ENCODE peak calls at places on chromosomes 7 and 10, in seven cellular contexts. One of them, this sample, is unnamed.

GRCh38 chr7:35545831-35546230 is 149.1 kb downstream of the HERPUD2 start:
- DNase-seq in Panc1: no peak
- DNase-seq in fibroblast of pulmonary artery: no peak
- DNase-seq in ovary: no peak
- DNase-seq in GM12865: no peak
- DNase-seq in IMR-90: no peak
- DNase-seq in CD8-positive, alpha-beta T cell: no peak
- DNase-seq in this sample: no peak

GRCh38 chr7:157601530-157601929 is 264.7 kb downstream of the DNAJB6 start:
- DNase-seq in Panc1: no peak
- DNase-seq in CD8-positive, alpha-beta T cell: no peak
- DNase-seq in IMR-90: no peak
- DNase-seq in fibroblast of pulmonary artery: no peak
- DNase-seq in ovary: no peak
- DNase-seq in GM12865: no peak
- DNase-seq in this sample: no peak

GRCh38 chr7:47498229-47499056 is 83.5 kb downstream of the TNS3 start:
- DNase-seq in fibroblast of pulmonary artery: no peak
- DNase-seq in ovary: no peak
- DNase-seq in IMR-90: no peak
- DNase-seq in CD8-positive, alpha-beta T cell: no peak
- DNase-seq in GM12865: no peak
- DNase-seq in Panc1: no peak
- DNase-seq in this sample: no peak

GRCh38 chr7:94344826-94345225 is 49.9 kb upstream of the COL1A2 start:
- DNase-seq in CD8-positive, alpha-beta T cell: no peak
- DNase-seq in IMR-90: peak; percentile 61
- DNase-seq in Panc1: no peak
- DNase-seq in GM12865: no peak
- DNase-seq in fibroblast of pulmonary artery: peak; percentile 53
- DNase-seq in ovary: no peak
- DNase-seq in this sample: peak; percentile 60

GRCh38 chr7:103121641-103122040 is 27.3 kb downstream of the NAPEPLD start:
- DNase-seq in GM12865: no peak
- DNase-seq in Panc1: no peak
- DNase-seq in ovary: no peak
- DNase-seq in IMR-90: no peak
- DNase-seq in fibroblast of pulmonary artery: no peak
- DNase-seq in CD8-positive, alpha-beta T cell: no peak
- DNase-seq in this sample: no peak

GRCh38 chr7:129781128-129781855 is 169.8 kb downstream of the NRF1 start:
- DNase-seq in fibroblast of pulmonary artery: no peak
- DNase-seq in Panc1: no peak
- DNase-seq in IMR-90: no peak
- DNase-seq in ovary: no peak
- DNase-seq in CD8-positive, alpha-beta T cell: no peak
- DNase-seq in GM12865: no peak
- DNase-seq in this sample: no peak

GRCh38 chr10:10819206-10819856 is 198.3 kb upstream of the CELF2 start:
- DNase-seq in IMR-90: no peak
- DNase-seq in CD8-positive, alpha-beta T cell: no peak
- DNase-seq in ovary: no peak
- DNase-seq in fibroblast of pulmonary artery: no peak
- DNase-seq in Panc1: no peak
- DNase-seq in GM12865: no peak
- DNase-seq in this sample: no peak

GRCh38 chr10:79979310-79979972 is 30.5 kb upstream of the SFTPD start:
- DNase-seq in GM12865: no peak
- DNase-seq in ovary: no peak
- DNase-seq in Panc1: no peak
- DNase-seq in IMR-90: no peak
- DNase-seq in fibroblast of pulmonary artery: no peak
- DNase-seq in CD8-positive, alpha-beta T cell: no peak
- DNase-seq in this sample: no peak

GRCh38 chr7:1555813-1556540 is at the start of gene TMEM184A:
- DNase-seq in fibroblast of pulmonary artery: no peak
- DNase-seq in ovary: peak; percentile 23
- DNase-seq in IMR-90: no peak
- DNase-seq in Panc1: no peak
- DNase-seq in CD8-positive, alpha-beta T cell: peak; percentile 49
- DNase-seq in GM12865: peak; percentile 51
- DNase-seq in this sample: no peak

GRCh38 chr7:152668975-152669374 is 7.0 kb downstream of the XRCC2 start:
- DNase-seq in Panc1: no peak
- DNase-seq in ovary: no peak
- DNase-seq in GM12865: no peak
- DNase-seq in fibroblast of pulmonary artery: no peak
- DNase-seq in CD8-positive, alpha-beta T cell: no peak
- DNase-seq in IMR-90: no peak
- DNase-seq in this sample: no peak

GRCh38 chr10:24706479-24707118 is 17.1 kb downstream of the ARHGAP21 start:
- DNase-seq in ovary: no peak
- DNase-seq in IMR-90: peak; percentile 98
- DNase-seq in Panc1: no peak
- DNase-seq in fibroblast of pulmonary artery: peak; percentile 97
- DNase-seq in CD8-positive, alpha-beta T cell: peak; percentile 37
- DNase-seq in GM12865: no peak
- DNase-seq in this sample: peak; percentile 94

GRCh38 chr10:96370575-96371157 is 11.9 kb upstream of the OPALIN start:
- DNase-seq in Panc1: peak; percentile 56
- DNase-seq in fibroblast of pulmonary artery: peak; percentile 49
- DNase-seq in CD8-positive, alpha-beta T cell: peak; percentile 51
- DNase-seq in GM12865: peak; percentile 58
- DNase-seq in IMR-90: peak; percentile 17
- DNase-seq in ovary: no peak
- DNase-seq in this sample: peak; percentile 32

GRCh38 chr7:100483728-100484635 is at the start of gene NYAP1:
- DNase-seq in CD8-positive, alpha-beta T cell: peak; percentile 53
- DNase-seq in fibroblast of pulmonary artery: peak; percentile 62
- DNase-seq in GM12865: peak; percentile 63
- DNase-seq in ovary: peak; percentile 80
- DNase-seq in IMR-90: peak; percentile 27
- DNase-seq in Panc1: no peak
- DNase-seq in this sample: peak; percentile 38

GRCh38 chr7:16484453-16485158 is 19.1 kb upstream of the SOSTDC1 start:
- DNase-seq in IMR-90: peak; percentile 82
- DNase-seq in CD8-positive, alpha-beta T cell: no peak
- DNase-seq in Panc1: peak; percentile 67
- DNase-seq in ovary: no peak
- DNase-seq in GM12865: no peak
- DNase-seq in fibroblast of pulmonary artery: peak; percentile 80
- DNase-seq in this sample: peak; percentile 82

GRCh38 chr10:81828251-81828650 is 46.7 kb upstream of the NRG3 start:
- DNase-seq in CD8-positive, alpha-beta T cell: no peak
- DNase-seq in fibroblast of pulmonary artery: no peak
- DNase-seq in IMR-90: no peak
- DNase-seq in Panc1: no peak
- DNase-seq in ovary: no peak
- DNase-seq in GM12865: no peak
- DNase-seq in this sample: no peak

GRCh38 chr10:25245171-25245570 is 70.4 kb downstream of the GPR158 start:
- DNase-seq in fibroblast of pulmonary artery: no peak
- DNase-seq in CD8-positive, alpha-beta T cell: no peak
- DNase-seq in ovary: no peak
- DNase-seq in Panc1: no peak
- DNase-seq in GM12865: no peak
- DNase-seq in IMR-90: no peak
- DNase-seq in this sample: no peak

GRCh38 chr10:6052247-6053221 is 9.6 kb downstream of the IL2RA start:
- DNase-seq in Panc1: no peak
- DNase-seq in ovary: no peak
- DNase-seq in CD8-positive, alpha-beta T cell: peak; percentile 81
- DNase-seq in GM12865: peak; percentile 76
- DNase-seq in fibroblast of pulmonary artery: no peak
- DNase-seq in IMR-90: no peak
- DNase-seq in this sample: no peak

GRCh38 chr7:157431173-157431950 is 94.6 kb downstream of the DNAJB6 start:
- DNase-seq in GM12865: peak; percentile 38
- DNase-seq in Panc1: no peak
- DNase-seq in CD8-positive, alpha-beta T cell: no peak
- DNase-seq in IMR-90: no peak
- DNase-seq in ovary: no peak
- DNase-seq in fibroblast of pulmonary artery: no peak
- DNase-seq in this sample: no peak

GRCh38 chr7:106279425-106280182 is 5.2 kb downstream of the NAMPT start:
- DNase-seq in ovary: no peak
- DNase-seq in Panc1: no peak
- DNase-seq in CD8-positive, alpha-beta T cell: no peak
- DNase-seq in IMR-90: no peak
- DNase-seq in fibroblast of pulmonary artery: peak; percentile 63
- DNase-seq in GM12865: peak; percentile 58
- DNase-seq in this sample: no peak

GRCh38 chr10:49371967-49372366 is 23.9 kb downstream of the DRGX start:
- DNase-seq in fibroblast of pulmonary artery: no peak
- DNase-seq in ovary: no peak
- DNase-seq in GM12865: no peak
- DNase-seq in CD8-positive, alpha-beta T cell: no peak
- DNase-seq in Panc1: peak; percentile 20
- DNase-seq in IMR-90: no peak
- DNase-seq in this sample: no peak

GRCh38 chr7:150567168-150567567 is at the start of gene GIMAP4:
- DNase-seq in Panc1: no peak
- DNase-seq in ovary: no peak
- DNase-seq in fibroblast of pulmonary artery: no peak
- DNase-seq in CD8-positive, alpha-beta T cell: no peak
- DNase-seq in GM12865: peak; percentile 39
- DNase-seq in IMR-90: no peak
- DNase-seq in this sample: no peak
- TF ChIP-seq CTCF in Panc1: no peak
- TF ChIP-seq CTCF in ovary: no peak
- TF ChIP-seq CTCF in fibroblast of pulmonary artery: no peak
- TF ChIP-seq CTCF in CD8-positive, alpha-beta T cell: no peak
- TF ChIP-seq CTCF in GM12865: no peak
- TF ChIP-seq CTCF in IMR-90: no peak
- TF ChIP-seq CTCF in this sample: no peak

DNA sequence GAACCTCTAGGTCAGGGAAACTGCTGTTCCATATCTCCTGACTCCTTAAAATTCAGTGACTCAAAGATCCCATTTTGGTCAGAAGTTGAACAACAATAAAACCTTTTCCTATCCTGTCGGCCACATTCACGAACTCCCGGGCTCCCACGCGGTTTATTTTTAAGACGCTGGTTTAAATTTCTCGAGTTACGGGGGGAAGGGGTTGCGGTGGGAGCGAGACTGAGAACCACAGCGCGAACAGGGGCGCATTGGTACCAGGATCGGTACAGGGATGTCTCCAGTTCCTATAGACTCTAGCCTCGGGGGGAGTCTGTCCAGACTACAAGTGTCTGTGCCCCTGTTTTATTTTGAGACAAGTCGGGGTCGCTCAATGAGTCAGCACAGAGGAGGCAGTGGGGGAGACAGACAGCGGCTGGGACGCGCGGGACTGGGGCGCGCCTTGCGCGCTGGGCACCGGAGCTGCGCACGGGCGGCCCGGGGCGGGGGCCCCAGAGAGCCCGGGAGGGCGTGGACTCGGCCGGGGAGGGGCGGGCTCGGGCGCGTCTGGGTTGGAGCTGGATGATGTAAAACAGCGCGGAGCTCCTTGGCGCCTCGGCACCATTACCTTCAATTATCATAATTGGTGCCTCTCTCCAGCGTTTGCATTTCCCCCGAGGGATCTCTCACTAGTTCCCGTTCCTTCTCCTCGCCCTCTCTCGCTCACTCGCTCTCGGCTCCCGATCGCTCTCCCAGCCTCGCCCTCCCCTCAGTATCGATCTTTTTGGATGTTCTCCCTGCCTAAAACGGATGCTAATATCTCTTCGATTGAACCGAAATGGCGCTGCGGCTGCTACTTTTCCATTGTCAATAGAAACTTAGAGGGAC is 8.7 kb upstream of the BAMBI start:
- DNase-seq in ovary: peak; percentile 72
- DNase-seq in GM12865: peak; percentile 21
- DNase-seq in CD8-positive, alpha-beta T cell: no peak
- DNase-seq in Panc1: no peak
- DNase-seq in IMR-90: no peak
- DNase-seq in fibroblast of pulmonary artery: peak; percentile 37
- DNase-seq in this sample: no peak
- H3K4me3 ChIP-seq in ovary: peak overlapping the region; percentile 40
- H3K4me3 ChIP-seq in GM12865: no peak overlapping the region
- H3K4me3 ChIP-seq in CD8-positive, alpha-beta T cell: no peak overlapping the region
- H3K4me3 ChIP-seq in Panc1: peak overlapping the region; percentile 34
- H3K4me3 ChIP-seq in IMR-90: peak overlapping the region; percentile 46
- H3K4me3 ChIP-seq in fibroblast of pulmonary artery: peak overlapping the region; percentile 57
- H3K4me3 ChIP-seq in this sample: peak overlapping the region; percentile 49

DNA sequence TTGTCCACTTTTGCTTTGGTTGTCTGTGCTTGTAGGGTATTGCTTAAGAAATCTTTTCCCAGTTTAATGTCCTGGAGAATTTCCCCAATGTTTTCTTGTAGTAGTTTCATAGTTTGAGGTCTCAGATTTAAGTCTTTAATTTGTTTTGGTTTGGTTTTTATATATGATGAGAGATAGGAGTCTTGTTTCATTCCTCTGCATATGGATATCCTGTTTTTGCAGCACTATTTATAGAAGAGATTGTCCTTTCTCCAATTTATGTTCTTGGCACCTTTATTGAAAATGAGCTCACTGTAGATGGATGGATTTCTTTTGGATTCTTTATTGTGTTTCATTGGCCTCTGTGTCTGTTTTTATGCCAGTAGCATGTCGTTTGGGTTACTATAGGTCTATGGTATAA is 20.2 kb downstream of the ADIRF start:
- DNase-seq in GM12865: no peak
- DNase-seq in ovary: no peak
- DNase-seq in fibroblast of pulmonary artery: no peak
- DNase-seq in Panc1: no peak
- DNase-seq in CD8-positive, alpha-beta T cell: no peak
- DNase-seq in IMR-90: no peak
- DNase-seq in this sample: no peak
- TF ChIP-seq CTCF in GM12865: no peak
- TF ChIP-seq CTCF in ovary: no peak
- TF ChIP-seq CTCF in fibroblast of pulmonary artery: no peak
- TF ChIP-seq CTCF in Panc1: no peak
- TF ChIP-seq CTCF in CD8-positive, alpha-beta T cell: no peak
- TF ChIP-seq CTCF in IMR-90: no peak
- TF ChIP-seq CTCF in this sample: no peak

GRCh38 chr10:121340176-121340850 is 257.9 kb downstream of the FGFR2 start:
- DNase-seq in ovary: no peak
- DNase-seq in IMR-90: no peak
- DNase-seq in fibroblast of pulmonary artery: no peak
- DNase-seq in GM12865: no peak
- DNase-seq in CD8-positive, alpha-beta T cell: no peak
- DNase-seq in Panc1: no peak
- DNase-seq in this sample: no peak
- H3K4me3 ChIP-seq in ovary: no peak overlapping the region
- H3K4me3 ChIP-seq in IMR-90: no peak overlapping the region
- H3K4me3 ChIP-seq in fibroblast of pulmonary artery: no peak overlapping the region
- H3K4me3 ChIP-seq in GM12865: no peak overlapping the region
- H3K4me3 ChIP-seq in CD8-positive, alpha-beta T cell: no peak overlapping the region
- H3K4me3 ChIP-seq in Panc1: no peak overlapping the region
- H3K4me3 ChIP-seq in this sample: no peak overlapping the region